ENCODE peak calls at places on chromosomes 3 and 15, in five cellular contexts. K is stomach, P is cardiac muscle cell, C is upper lobe of left lung, X is amniotic epithelial cell. B is an unnamed sample.

GRCh38 chr3:66561374-66561773 is 60.6 kb upstream of the LRIG1 start:
- DNase-seq in K (no peak), P (no peak), C (no peak), X (peak), B (no peak)

GRCh38 chr3:27079427-27080105 is 289.6 kb downstream of the NEK10 start:
- DNase-seq in K (no peak), P (peak), C (no peak), X (no peak), B (no peak)

GRCh38 chr3:115658337-115659181 is 35.2 kb downstream of the GAP43 start:
- DNase-seq in K (peak), P (peak), C (peak), X (peak), B (peak)

GRCh38 chr3:136258199-136258598 is 8.1 kb downstream of the PCCB start:
- DNase-seq in K (no peak), P (no peak), C (no peak), X (no peak), B (no peak)

GRCh38 chr3:66415867-66416428 is 84.9 kb downstream of the LRIG1 start:
- DNase-seq in K (no peak), P (no peak), C (no peak), X (no peak), B (peak)

GRCh38 chr15:84781505-84781904 is 33.1 kb downstream of the ZNF592 start:
- DNase-seq in K (no peak), P (no peak), C (no peak), X (peak), B (no peak)

GRCh38 chr3:46067401-46067800 is 40.1 kb upstream of the XCR1 start:
- DNase-seq in K (no peak), P (no peak), C (no peak), X (no peak), B (no peak)

GRCh38 chr3:55697177-55697865 is 210.2 kb upstream of the WNT5A start:
- DNase-seq in K (no peak), P (no peak), C (no peak), X (no peak), B (no peak)

GRCh38 chr15:79243723-79244122 is 38.8 kb upstream of the ANKRD34C start:
- DNase-seq in K (no peak), P (no peak), C (no peak), X (peak), B (no peak)

GRCh38 chr15:75195766-75196241 is 5.9 kb upstream of the C15orf39 start:
- DNase-seq in K (no peak), P (no peak), C (no peak), X (no peak), B (no peak)

GRCh38 chr15:75091814-75092213 is 68.4 kb downstream of the PPCDC start:
- DNase-seq in K (no peak), P (no peak), C (no peak), X (peak), B (no peak)

GRCh38 chr3:46892285-46893145 is 15.0 kb downstream of the PTH1R start:
- DNase-seq in K (peak), P (peak), C (peak), X (peak), B (peak)

GRCh38 chr3:183274609-183275008 is 21.6 kb downstream of the B3GNT5 start:
- DNase-seq in K (no peak), P (no peak), C (no peak), X (no peak), B (no peak)

GRCh38 chr15:78033864-78034263 is 43.6 kb downstream of the TBC1D2B start:
- DNase-seq in K (peak), P (no peak), C (no peak), X (no peak), B (no peak)

GRCh38 chr3:152977356-152977755 is 142.4 kb downstream of the P2RY1 start:
- DNase-seq in K (no peak), P (no peak), C (no peak), X (no peak), B (no peak)

GRCh38 chr3:181210275-181210674 is 220.7 kb upstream of the DNAJC19 start:
- DNase-seq in K (no peak), P (peak), C (no peak), X (peak), B (no peak)

GRCh38 chr3:3783675-3784074 is 15.6 kb upstream of the LRRN1 start:
- DNase-seq in K (no peak), P (no peak), C (no peak), X (no peak), B (no peak)

GRCh38 chr3:52857108-52857507 is 22.3 kb upstream of the MUSTN1 start:
- DNase-seq in K (no peak), P (no peak), C (no peak), X (no peak), B (no peak)

GRCh38 chr3:195041871-195042740 is 228.9 kb downstream of the XXYLT1 start:
- DNase-seq in K (peak), P (no peak), C (no peak), X (no peak), B (peak)